ENCODE peak calls at places on chromosome 5, in six cellular contexts. One of them, this sample, is unnamed.

GRCh38 chr5:35129921-35130485 is 82.3 kb upstream of the AGXT2 start:
- DNase-seq in stimulated activated CD8-positive, alpha-beta memory T cell treated with anti-CD3 and anti-CD28 coated beads, Interleukin-4, amount 100 ng/mL, for 1 hour: no peak
- DNase-seq in heart right ventricle: no peak
- DNase-seq in WERI-Rb-1: no peak
- DNase-seq in adipocyte: peak
- DNase-seq in T-helper 2 cell: peak
- DNase-seq in this sample: no peak

GRCh38 chr5:158194561-158194961 is 335.6 kb upstream of the CLINT1 start:
- DNase-seq in stimulated activated CD8-positive, alpha-beta memory T cell treated with anti-CD3 and anti-CD28 coated beads, Interleukin-4, amount 100 ng/mL, for 1 hour: no peak
- DNase-seq in heart right ventricle: peak
- DNase-seq in WERI-Rb-1: no peak
- DNase-seq in adipocyte: no peak
- DNase-seq in T-helper 2 cell: no peak
- DNase-seq in this sample: no peak

GRCh38 chr5:41842777-41843176 is 27.4 kb downstream of the OXCT1 start:
- DNase-seq in stimulated activated CD8-positive, alpha-beta memory T cell treated with anti-CD3 and anti-CD28 coated beads, Interleukin-4, amount 100 ng/mL, for 1 hour: no peak
- DNase-seq in heart right ventricle: no peak
- DNase-seq in WERI-Rb-1: no peak
- DNase-seq in adipocyte: no peak
- DNase-seq in T-helper 2 cell: no peak
- DNase-seq in this sample: no peak

GRCh38 chr5:87169300-87169991 is 98.2 kb upstream of the RASA1 start:
- DNase-seq in stimulated activated CD8-positive, alpha-beta memory T cell treated with anti-CD3 and anti-CD28 coated beads, Interleukin-4, amount 100 ng/mL, for 1 hour: no peak
- DNase-seq in heart right ventricle: no peak
- DNase-seq in WERI-Rb-1: no peak
- DNase-seq in adipocyte: no peak
- DNase-seq in T-helper 2 cell: no peak
- DNase-seq in this sample: no peak

GRCh38 chr5:135578685-135579341 is at the start of gene CXCL14:
- DNase-seq in stimulated activated CD8-positive, alpha-beta memory T cell treated with anti-CD3 and anti-CD28 coated beads, Interleukin-4, amount 100 ng/mL, for 1 hour: no peak
- DNase-seq in heart right ventricle: no peak
- DNase-seq in WERI-Rb-1: peak
- DNase-seq in adipocyte: peak
- DNase-seq in T-helper 2 cell: no peak
- DNase-seq in this sample: peak

GRCh38 chr5:37735649-37736347 is 104.0 kb downstream of the GDNF start:
- DNase-seq in stimulated activated CD8-positive, alpha-beta memory T cell treated with anti-CD3 and anti-CD28 coated beads, Interleukin-4, amount 100 ng/mL, for 1 hour: no peak
- DNase-seq in heart right ventricle: no peak
- DNase-seq in WERI-Rb-1: no peak
- DNase-seq in adipocyte: peak
- DNase-seq in T-helper 2 cell: no peak
- DNase-seq in this sample: peak

GRCh38 chr5:174413520-174414314 is 310.7 kb upstream of the MSX2 start:
- DNase-seq in stimulated activated CD8-positive, alpha-beta memory T cell treated with anti-CD3 and anti-CD28 coated beads, Interleukin-4, amount 100 ng/mL, for 1 hour: no peak
- DNase-seq in heart right ventricle: no peak
- DNase-seq in WERI-Rb-1: no peak
- DNase-seq in adipocyte: peak
- DNase-seq in T-helper 2 cell: no peak
- DNase-seq in this sample: no peak

GRCh38 chr5:28984642-28985041 is 1946.3 kb upstream of the CDH9 start:
- DNase-seq in stimulated activated CD8-positive, alpha-beta memory T cell treated with anti-CD3 and anti-CD28 coated beads, Interleukin-4, amount 100 ng/mL, for 1 hour: no peak
- DNase-seq in heart right ventricle: no peak
- DNase-seq in WERI-Rb-1: no peak
- DNase-seq in adipocyte: no peak
- DNase-seq in T-helper 2 cell: no peak
- DNase-seq in this sample: no peak

GRCh38 chr5:35781181-35781580 is 75.5 kb upstream of the IL7R start:
- DNase-seq in stimulated activated CD8-positive, alpha-beta memory T cell treated with anti-CD3 and anti-CD28 coated beads, Interleukin-4, amount 100 ng/mL, for 1 hour: no peak
- DNase-seq in heart right ventricle: no peak
- DNase-seq in WERI-Rb-1: no peak
- DNase-seq in adipocyte: peak
- DNase-seq in T-helper 2 cell: no peak
- DNase-seq in this sample: peak

GRCh38 chr5:81361600-81361999 is 32.3 kb downstream of the ACOT12 start:
- DNase-seq in stimulated activated CD8-positive, alpha-beta memory T cell treated with anti-CD3 and anti-CD28 coated beads, Interleukin-4, amount 100 ng/mL, for 1 hour: no peak
- DNase-seq in heart right ventricle: no peak
- DNase-seq in WERI-Rb-1: peak
- DNase-seq in adipocyte: no peak
- DNase-seq in T-helper 2 cell: no peak
- DNase-seq in this sample: no peak

GRCh38 chr5:33313150-33313549 is 127.6 kb upstream of the TARS1 start:
- DNase-seq in stimulated activated CD8-positive, alpha-beta memory T cell treated with anti-CD3 and anti-CD28 coated beads, Interleukin-4, amount 100 ng/mL, for 1 hour: no peak
- DNase-seq in heart right ventricle: no peak
- DNase-seq in WERI-Rb-1: no peak
- DNase-seq in adipocyte: peak
- DNase-seq in T-helper 2 cell: no peak
- DNase-seq in this sample: peak

GRCh38 chr5:135324897-135325650 is 74.0 kb downstream of the MACROH2A1 start:
- DNase-seq in stimulated activated CD8-positive, alpha-beta memory T cell treated with anti-CD3 and anti-CD28 coated beads, Interleukin-4, amount 100 ng/mL, for 1 hour: no peak
- DNase-seq in heart right ventricle: no peak
- DNase-seq in WERI-Rb-1: no peak
- DNase-seq in adipocyte: no peak
- DNase-seq in T-helper 2 cell: no peak
- DNase-seq in this sample: no peak

GRCh38 chr5:150085950-150086715 is at the start of gene CSF1R:
- DNase-seq in stimulated activated CD8-positive, alpha-beta memory T cell treated with anti-CD3 and anti-CD28 coated beads, Interleukin-4, amount 100 ng/mL, for 1 hour: no peak
- DNase-seq in heart right ventricle: no peak
- DNase-seq in WERI-Rb-1: no peak
- DNase-seq in adipocyte: no peak
- DNase-seq in T-helper 2 cell: no peak
- DNase-seq in this sample: no peak

GRCh38 chr5:171628344-171628743 is 157.3 kb upstream of the SMIM23 start:
- DNase-seq in stimulated activated CD8-positive, alpha-beta memory T cell treated with anti-CD3 and anti-CD28 coated beads, Interleukin-4, amount 100 ng/mL, for 1 hour: no peak
- DNase-seq in heart right ventricle: no peak
- DNase-seq in WERI-Rb-1: no peak
- DNase-seq in adipocyte: no peak
- DNase-seq in T-helper 2 cell: no peak
- DNase-seq in this sample: peak

GRCh38 chr5:53482717-53483638 is 2.5 kb downstream of the FST start:
- DNase-seq in stimulated activated CD8-positive, alpha-beta memory T cell treated with anti-CD3 and anti-CD28 coated beads, Interleukin-4, amount 100 ng/mL, for 1 hour: no peak
- DNase-seq in heart right ventricle: peak
- DNase-seq in WERI-Rb-1: no peak
- DNase-seq in adipocyte: peak
- DNase-seq in T-helper 2 cell: no peak
- DNase-seq in this sample: peak

GRCh38 chr5:77852514-77853352 is 76.6 kb upstream of the TBCA start:
- DNase-seq in stimulated activated CD8-positive, alpha-beta memory T cell treated with anti-CD3 and anti-CD28 coated beads, Interleukin-4, amount 100 ng/mL, for 1 hour: no peak
- DNase-seq in heart right ventricle: peak
- DNase-seq in WERI-Rb-1: peak
- DNase-seq in adipocyte: peak
- DNase-seq in T-helper 2 cell: no peak
- DNase-seq in this sample: peak